ENCODE peak calls at places on chromosomes 16 and 17, in four cellular contexts. One of them, this sample, is unnamed.

GRCh38 chr17:39979865-39980401 is 674 bp upstream of the PSMD3 start:
- DNase-seq in H9: peak; percentile 68
- DNase-seq in OCI-LY7: peak; percentile 59
- DNase-seq in GM23338: peak; percentile 67
- DNase-seq in this sample: peak; percentile 65

GRCh38 chr16:474420-475122 is 49.1 kb downstream of the RAB11FIP3 start:
- DNase-seq in H9: no peak
- DNase-seq in OCI-LY7: no peak
- DNase-seq in GM23338: no peak
- DNase-seq in this sample: no peak

GRCh38 chr17:59369026-59369724 is 37.7 kb downstream of the YPEL2 start:
- DNase-seq in H9: no peak
- DNase-seq in OCI-LY7: no peak
- DNase-seq in GM23338: no peak
- DNase-seq in this sample: no peak

GRCh38 chr16:52827456-52827855 is 225.2 kb downstream of the CHD9NB start:
- DNase-seq in H9: no peak
- DNase-seq in OCI-LY7: no peak
- DNase-seq in GM23338: no peak
- DNase-seq in this sample: no peak

GRCh38 chr16:2009302-2009711 is 314 bp downstream of the ZNF598 start:
- DNase-seq in H9: no peak
- DNase-seq in OCI-LY7: peak; percentile 45
- DNase-seq in GM23338: no peak
- DNase-seq in this sample: no peak

GRCh38 chr17:74736423-74737298 is at the start of gene RAB37:
- DNase-seq in H9: peak; percentile 94
- DNase-seq in OCI-LY7: peak; percentile 82
- DNase-seq in GM23338: peak; percentile 84
- DNase-seq in this sample: peak; percentile 79

GRCh38 chr16:89561195-89562026 is 929 bp downstream of the RPL13 start:
- DNase-seq in H9: no peak
- DNase-seq in OCI-LY7: no peak
- DNase-seq in GM23338: no peak
- DNase-seq in this sample: peak; percentile 60

GRCh38 chr16:2969545-2970521 is 685 bp downstream of the PAQR4 start:
- DNase-seq in H9: peak; percentile 83
- DNase-seq in OCI-LY7: peak; percentile 87
- DNase-seq in GM23338: peak; percentile 93
- DNase-seq in this sample: peak; percentile 94

GRCh38 chr16:70432304-70432799 is 6.5 kb downstream of the ST3GAL2 start:
- DNase-seq in H9: no peak
- DNase-seq in OCI-LY7: no peak
- DNase-seq in GM23338: no peak
- DNase-seq in this sample: no peak

GRCh38 chr17:78736526-78737079 is 45.5 kb downstream of the CYTH1 start:
- DNase-seq in H9: peak; percentile 91
- DNase-seq in OCI-LY7: peak; percentile 91
- DNase-seq in GM23338: peak; percentile 58
- DNase-seq in this sample: peak; percentile 73

GRCh38 chr16:73043828-73044493 is 4.0 kb downstream of the ZFHX3 start:
- DNase-seq in H9: no peak
- DNase-seq in OCI-LY7: no peak
- DNase-seq in GM23338: no peak
- DNase-seq in this sample: no peak

GRCh38 chr16:87410530-87410929 is 18.4 kb downstream of the MAP1LC3B start:
- DNase-seq in H9: no peak
- DNase-seq in OCI-LY7: no peak
- DNase-seq in GM23338: no peak
- DNase-seq in this sample: no peak

GRCh38 chr16:89176147-89176690 is 4.7 kb downstream of the CDH15 start:
- DNase-seq in H9: no peak
- DNase-seq in OCI-LY7: no peak
- DNase-seq in GM23338: no peak
- DNase-seq in this sample: no peak

GRCh38 chr16:27700596-27700995 is 150.7 kb downstream of the KATNIP start:
- DNase-seq in H9: no peak
- DNase-seq in OCI-LY7: no peak
- DNase-seq in GM23338: no peak
- DNase-seq in this sample: no peak

GRCh38 chr17:76384987-76385891 is 830 bp downstream of the SPHK1 start:
- DNase-seq in H9: peak; percentile 55
- DNase-seq in OCI-LY7: no peak
- DNase-seq in GM23338: peak; percentile 53
- DNase-seq in this sample: no peak

GRCh38 chr16:1330260-1330914 is 3.1 kb upstream of the BAIAP3 start:
- DNase-seq in H9: peak; percentile 79
- DNase-seq in OCI-LY7: peak; percentile 29
- DNase-seq in GM23338: peak; percentile 84
- DNase-seq in this sample: peak; percentile 76

GRCh38 chr17:75683467-75684041 is 16.4 kb downstream of the SAP30BP start:
- DNase-seq in H9: no peak
- DNase-seq in OCI-LY7: no peak
- DNase-seq in GM23338: no peak
- DNase-seq in this sample: no peak

GRCh38 chr16:49282690-49283375 is 1.2 kb upstream of the CBLN1 start:
- DNase-seq in H9: peak; percentile 80
- DNase-seq in OCI-LY7: peak; percentile 10
- DNase-seq in GM23338: peak; percentile 85
- DNase-seq in this sample: no peak

GRCh38 chr17:246226-246625 is 64.8 kb upstream of the DOC2B start:
- DNase-seq in H9: no peak
- DNase-seq in OCI-LY7: no peak
- DNase-seq in GM23338: no peak
- DNase-seq in this sample: no peak

GRCh38 chr17:81345211-81346089 is 49.8 kb upstream of the BAHCC1 start:
- DNase-seq in H9: peak; percentile 87
- DNase-seq in OCI-LY7: peak; percentile 72
- DNase-seq in GM23338: peak; percentile 78
- DNase-seq in this sample: no peak

GRCh38 chr16:49617016-49617569 is 238.8 kb downstream of the ZNF423 start:
- DNase-seq in H9: peak; percentile 17
- DNase-seq in OCI-LY7: no peak
- DNase-seq in GM23338: no peak
- DNase-seq in this sample: no peak

GRCh38 chr17:76166168-76166567 is 25.1 kb upstream of the FOXJ1 start:
- DNase-seq in H9: no peak
- DNase-seq in OCI-LY7: no peak
- DNase-seq in GM23338: no peak
- DNase-seq in this sample: no peak

GRCh38 chr16:11016524-11016988 is 72.2 kb downstream of the CLEC16A start:
- DNase-seq in H9: no peak
- DNase-seq in OCI-LY7: no peak
- DNase-seq in GM23338: no peak
- DNase-seq in this sample: no peak

GRCh38 chr16:35753559-35754390 is 2294.4 kb downstream of the TP53TG3F start:
- DNase-seq in H9: no peak
- DNase-seq in OCI-LY7: no peak
- DNase-seq in GM23338: no peak
- DNase-seq in this sample: no peak

GRCh38 chr16:66502020-66502913 is 47.7 kb downstream of the TK2 start:
- DNase-seq in H9: no peak
- DNase-seq in OCI-LY7: no peak
- DNase-seq in GM23338: no peak
- DNase-seq in this sample: no peak

GRCh38 chr17:33778505-33779398 is 476.3 kb upstream of the CCL2 start:
- DNase-seq in H9: peak; percentile 65
- DNase-seq in OCI-LY7: peak; percentile 50
- DNase-seq in GM23338: peak; percentile 74
- DNase-seq in this sample: peak; percentile 84

GRCh38 chr17:1398028-1398427 is 2.0 kb downstream of the YWHAE start:
- DNase-seq in H9: no peak
- DNase-seq in OCI-LY7: no peak
- DNase-seq in GM23338: no peak
- DNase-seq in this sample: no peak

GRCh38 chr17:74114881-74115470 is 88.5 kb upstream of the RPL38 start:
- DNase-seq in H9: no peak
- DNase-seq in OCI-LY7: no peak
- DNase-seq in GM23338: no peak
- DNase-seq in this sample: no peak

GRCh38 chr16:73199214-73199613 is 151.3 kb upstream of the ZFHX3 start:
- DNase-seq in H9: no peak
- DNase-seq in OCI-LY7: no peak
- DNase-seq in GM23338: no peak
- DNase-seq in this sample: no peak

GRCh38 chr16:2037631-2038358 is 9.8 kb downstream of the NTHL1 start:
- DNase-seq in H9: no peak
- DNase-seq in OCI-LY7: no peak
- DNase-seq in GM23338: no peak
- DNase-seq in this sample: no peak

GRCh38 chr16:58198022-58198683 is at the start of gene CSNK2A2:
- DNase-seq in H9: peak; percentile 54
- DNase-seq in OCI-LY7: peak; percentile 88
- DNase-seq in GM23338: peak; percentile 74
- DNase-seq in this sample: peak; percentile 89

GRCh38 chr16:89621136-89621697 is 7.8 kb downstream of the DPEP1 start:
- DNase-seq in H9: no peak
- DNase-seq in OCI-LY7: no peak
- DNase-seq in GM23338: no peak
- DNase-seq in this sample: no peak

GRCh38 chr17:28406478-28406824 is 439 bp upstream of the SLC46A1 start:
- DNase-seq in H9: peak; percentile 70
- DNase-seq in OCI-LY7: no peak
- DNase-seq in GM23338: peak; percentile 51
- DNase-seq in this sample: no peak

GRCh38 chr17:48427598-48427997 is 2.4 kb downstream of the SKAP1 start:
- DNase-seq in H9: no peak
- DNase-seq in OCI-LY7: peak; percentile 76
- DNase-seq in GM23338: no peak
- DNase-seq in this sample: no peak

GRCh38 chr17:57422574-57423164 is 166.3 kb downstream of the MSI2 start:
- DNase-seq in H9: no peak
- DNase-seq in OCI-LY7: no peak
- DNase-seq in GM23338: no peak
- DNase-seq in this sample: peak; percentile 98

GRCh38 chr17:46056800-46057304 is 57.8 kb downstream of the STH start:
- DNase-seq in H9: no peak
- DNase-seq in OCI-LY7: no peak
- DNase-seq in GM23338: peak; percentile 53
- DNase-seq in this sample: no peak

GRCh38 chr16:72256398-72257048 is 84.6 kb upstream of the PMFBP1 start:
- DNase-seq in H9: no peak
- DNase-seq in OCI-LY7: no peak
- DNase-seq in GM23338: no peak
- DNase-seq in this sample: no peak

GRCh38 chr16:50469744-50470301 is 78.4 kb upstream of the NKD1 start:
- DNase-seq in H9: no peak
- DNase-seq in OCI-LY7: no peak
- DNase-seq in GM23338: peak; percentile 49
- DNase-seq in this sample: no peak

GRCh38 chr17:55540414-55541091 is 29.3 kb upstream of the SMIM36 start:
- DNase-seq in H9: no peak
- DNase-seq in OCI-LY7: no peak
- DNase-seq in GM23338: no peak
- DNase-seq in this sample: no peak

DNA sequence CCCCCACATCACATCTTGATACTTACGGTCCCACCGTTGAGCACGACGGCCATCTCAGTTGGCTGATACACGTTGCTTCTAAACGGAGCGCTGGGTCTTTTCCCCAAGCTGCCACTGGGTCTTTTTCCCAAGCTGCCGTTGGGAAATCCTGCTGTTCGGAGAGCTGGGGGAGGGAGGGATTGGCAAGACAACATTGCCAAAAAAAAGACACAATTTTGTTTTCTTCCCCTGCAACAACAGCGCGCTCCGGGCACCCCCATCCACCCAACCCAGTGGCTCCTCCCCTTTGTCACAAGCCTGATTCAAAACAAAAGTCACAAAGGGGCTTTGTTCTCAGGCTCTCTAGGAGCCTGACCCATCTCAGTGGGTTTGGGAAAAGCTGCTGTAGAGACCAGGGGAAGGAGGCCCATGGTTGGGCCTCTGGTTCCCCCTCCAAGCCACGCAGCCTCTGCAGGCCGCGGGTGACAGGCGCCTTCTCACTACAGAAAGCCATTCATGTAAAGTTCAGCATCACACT is 22.8 kb downstream of the GPRC5B start:
- DNase-seq in H9: peak; percentile 65
- DNase-seq in OCI-LY7: no peak
- DNase-seq in GM23338: peak; percentile 79
- DNase-seq in this sample: no peak
- H2AFZ ChIP-seq in H9: no peak overlapping the region
- H2AFZ ChIP-seq in OCI-LY7: no peak overlapping the region
- H2AFZ ChIP-seq in GM23338: no peak overlapping the region
- H2AFZ ChIP-seq in this sample: no peak overlapping the region

DNA sequence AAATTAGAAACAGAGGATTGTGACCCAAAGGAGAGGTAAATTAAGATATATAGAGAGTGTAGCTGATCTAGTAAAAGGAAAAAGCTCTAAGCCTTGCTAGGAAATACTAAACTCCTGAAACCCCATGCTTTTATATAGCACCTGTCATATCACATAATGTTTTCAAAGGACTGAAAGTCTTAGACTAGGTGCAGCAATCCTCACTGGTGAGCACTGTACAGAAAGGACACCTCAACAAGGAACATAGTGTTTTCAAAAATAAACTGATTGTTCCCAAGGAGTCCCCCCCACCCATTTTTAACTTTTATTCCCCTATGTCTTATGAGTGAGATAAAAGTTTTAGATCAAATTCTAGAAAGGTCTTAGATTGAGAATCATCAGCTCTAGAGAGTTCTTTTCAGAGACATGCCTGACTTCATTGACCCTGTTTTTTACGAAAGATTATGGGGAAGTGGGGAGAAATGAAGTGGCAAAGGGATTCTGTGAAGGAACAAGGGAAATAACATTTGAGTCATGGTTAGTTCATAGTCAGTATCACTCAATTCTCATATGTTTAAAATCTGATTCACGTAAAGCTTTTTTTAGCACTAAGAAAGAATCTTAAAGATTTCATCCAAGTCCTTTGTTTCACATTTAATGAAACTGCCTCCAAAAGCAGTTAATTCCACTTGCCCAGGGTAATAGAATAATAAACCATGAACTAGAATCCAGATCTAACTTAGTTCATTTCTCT is 166.4 kb downstream of the CYB561 start:
- DNase-seq in H9: no peak
- DNase-seq in OCI-LY7: no peak
- DNase-seq in GM23338: no peak
- DNase-seq in this sample: no peak
- H3K4me1 ChIP-seq in H9: no peaks in the 10 kb centered on the region
- H3K4me1 ChIP-seq in OCI-LY7: no peaks in the 10 kb centered on the region
- H3K4me1 ChIP-seq in GM23338: no peaks in the 10 kb centered on the region
- H3K4me1 ChIP-seq in this sample: no peaks in the 10 kb centered on the region

DNA sequence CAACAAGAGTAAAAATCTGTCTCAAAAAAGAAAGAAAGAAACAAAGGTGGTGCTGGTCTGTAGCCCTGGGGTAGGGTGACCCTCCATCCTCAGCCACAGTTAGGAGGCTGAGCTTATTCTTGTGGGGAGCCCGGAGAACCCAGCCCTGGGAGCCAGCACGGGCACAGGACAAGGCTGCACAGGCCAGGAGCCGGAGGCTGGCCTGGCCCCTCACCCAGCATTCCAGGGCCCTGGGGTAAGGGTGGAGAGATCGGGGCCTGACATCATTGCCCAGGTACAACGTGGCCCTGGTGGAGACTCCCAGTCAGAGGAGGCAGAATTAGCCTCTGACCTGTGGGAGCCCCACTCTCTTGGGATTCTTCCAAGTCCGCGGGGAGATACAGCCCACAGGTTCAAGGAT is 10.3 kb upstream of the KRT17 start:
- DNase-seq in H9: no peak
- DNase-seq in OCI-LY7: no peak
- DNase-seq in GM23338: no peak
- DNase-seq in this sample: no peak
- H2AFZ ChIP-seq in H9: no peak overlapping the region
- H2AFZ ChIP-seq in OCI-LY7: no peak overlapping the region
- H2AFZ ChIP-seq in GM23338: peak overlapping the region; percentile 94
- H2AFZ ChIP-seq in this sample: no peak overlapping the region

GRCh38 chr16:46689492-46690280 is at the start of gene ORC6:
- DNase-seq in H9: peak; percentile 96
- DNase-seq in OCI-LY7: peak; percentile 98
- DNase-seq in GM23338: peak; percentile 98
- DNase-seq in this sample: peak; percentile 98
- H3K4me1 ChIP-seq in H9: no peaks in the 10 kb centered on the region
- H3K4me1 ChIP-seq in OCI-LY7: peaks cover 34% of the 10 kb centered on the region
- H3K4me1 ChIP-seq in GM23338: peaks cover 36% of the 10 kb centered on the region
- H3K4me1 ChIP-seq in this sample: peaks cover 55% of the 10 kb centered on the region

This sample was measured in Karpas-422.